ENCODE peak calls at places on chromosomes 11 and 22, in five cellular contexts. X is lung, T is psoas muscle, O is body of pancreas, B is spleen. Q is an unnamed sample.

GRCh38 chr22:47209077-47209514 is 446.6 kb downstream of the TBC1D22A start:
- DNase-seq in X (peak; percentile 24), T (peak; percentile 29), B (peak; percentile 40), O (peak; percentile 7), Q (no peak)

GRCh38 chr22:28802595-28803087 is 2.3 kb upstream of the XBP1 start:
- DNase-seq in B (no peak), T (no peak), O (no peak), X (no peak), Q (no peak)

GRCh38 chr11:74470526-74470925 is 3.2 kb upstream of the KCNE3 start:
- DNase-seq in O (no peak), T (no peak), X (no peak), B (no peak), Q (no peak)

GRCh38 chr11:75371930-75372876 is 20.7 kb upstream of the ARRB1 start:
- DNase-seq in X (no peak), O (no peak), B (peak; percentile 33), T (no peak), Q (no peak)

GRCh38 chr22:27941143-27941542 is 22.1 kb upstream of the PITPNB start:
- DNase-seq in O (no peak), B (no peak), T (no peak), X (no peak), Q (no peak)

GRCh38 chr22:45750626-45751025 is 79.0 kb downstream of the ATXN10 start:
- DNase-seq in T (no peak), X (no peak), B (no peak), O (no peak), Q (no peak)

GRCh38 chr11:64869571-64870175 is 8.7 kb downstream of the EHD1 start:
- DNase-seq in O (no peak), T (no peak), B (peak; percentile 86), X (no peak), Q (no peak)

GRCh38 chr11:73469401-73469800 is 93.2 kb downstream of the RELT start:
- DNase-seq in O (no peak), B (no peak), T (no peak), X (no peak), Q (no peak)

GRCh38 chr22:36252754-36253522 is at the start of gene APOL1:
- DNase-seq in X (peak; percentile 54), B (peak; percentile 84), O (no peak), T (no peak), Q (no peak)

GRCh38 chr11:69166186-69167115 is 10.7 kb downstream of the SMIM38 start:
- DNase-seq in B (peak; percentile 62), X (no peak), T (no peak), O (no peak), Q (peak; percentile 18)

GRCh38 chr11:72584293-72584921 is 89.8 kb downstream of the PDE2A start:
- DNase-seq in T (peak; percentile 78), O (no peak), X (peak; percentile 57), B (peak; percentile 92), Q (peak; percentile 53)

GRCh38 chr11:36426226-36426848 is 83.7 kb downstream of the TRAF6 start:
- DNase-seq in B (no peak), O (no peak), X (no peak), T (no peak), Q (no peak)

GRCh38 chr22:36010090-36010489 is 18.5 kb downstream of the RBFOX2 start:
- DNase-seq in T (no peak), O (peak; percentile 70), X (no peak), B (no peak), Q (no peak)

GRCh38 chr11:20029193-20029592 is 131.1 kb downstream of the DBX1 start:
- DNase-seq in X (no peak), O (no peak), B (no peak), T (no peak), Q (no peak)

GRCh38 chr11:95335989-95336388 is 105.0 kb upstream of the SESN3 start:
- DNase-seq in X (no peak), T (no peak), B (no peak), O (no peak), Q (no peak)
- TF ChIP-seq CTCF in X (no peak), T (no peak), B (no peak), O (no peak), Q (no peak)

GRCh38 chr22:43171019-43171491 is 15.9 kb downstream of the TTLL12 start:
- DNase-seq in B (peak; percentile 58), O (no peak), X (no peak), T (peak; percentile 43), Q (no peak)

GRCh38 chr22:43169310-43170130 is 17.4 kb downstream of the TTLL12 start:
- DNase-seq in T (no peak), O (no peak), B (no peak), X (no peak), Q (no peak)

GRCh38 chr22:43171607-43172006 is 15.3 kb downstream of the TTLL12 start:
- DNase-seq in X (no peak), O (no peak), T (peak; percentile 36), B (peak; percentile 42), Q (no peak)

GRCh38 chr22:43168416-43169309 is 17.3 kb downstream of the TSPO start:
- DNase-seq in O (no peak), X (no peak), B (no peak), T (no peak), Q (no peak)

DNA sequence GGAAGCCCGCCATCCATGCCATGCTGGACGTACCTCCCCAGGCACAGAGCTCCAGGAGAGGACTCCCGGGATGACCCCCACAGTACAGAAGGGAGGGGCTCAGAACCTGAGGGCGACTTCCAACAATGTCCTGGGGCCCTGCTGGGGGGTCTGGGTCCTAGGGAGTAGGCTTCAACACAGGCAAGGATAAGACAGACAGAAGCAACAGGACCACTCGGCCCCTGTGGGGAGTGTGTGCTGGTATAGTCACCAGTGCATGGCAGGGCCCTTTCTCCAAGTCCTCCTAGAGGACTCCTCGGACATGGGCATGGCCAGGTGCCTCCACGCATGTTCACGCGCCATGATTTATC is 16.8 kb downstream of the TTLL12 start:
- DNase-seq in T (no peak), B (no peak), O (no peak), X (no peak), Q (no peak)
- H3K27ac ChIP-seq in T (no peak overlapping the region), B (no peak overlapping the region), O (no peak overlapping the region), X (no peak overlapping the region), Q (no peak overlapping the region)

GRCh38 chr11:2940930-2941821 is 12.0 kb upstream of the PHLDA2 start:
- DNase-seq in T (no peak), O (peak; percentile 58), X (no peak), B (peak; percentile 74), Q (no peak)
- H3K27me3 ChIP-seq in T (no peaks in the 10 kb centered on the region), O (no peaks in the 10 kb centered on the region), X (no peaks in the 10 kb centered on the region), B (no peaks in the 10 kb centered on the region), Q (no peaks in the 10 kb centered on the region)

GRCh38 chr22:29820941-29821789 is 16.9 kb downstream of the ASCC2 start:
- DNase-seq in B (no peak), O (peak; percentile 60), X (peak; percentile 95), T (peak; percentile 61), Q (peak; percentile 94)
- TF ChIP-seq CTCF in B (no peak), O (no peak), X (no peak), T (no peak), Q (no peak)

GRCh38 chr11:16173798-16174197 is 182.5 kb downstream of the SOX6 start:
- DNase-seq in B (no peak), O (no peak), T (no peak), X (no peak), Q (no peak)

GRCh38 chr11:16179668-16180067 is 176.7 kb downstream of the SOX6 start:
- DNase-seq in B (no peak), O (no peak), X (no peak), T (no peak), Q (no peak)

GRCh38 chr11:16180868-16181267 is 175.5 kb downstream of the SOX6 start:
- DNase-seq in B (no peak), O (no peak), T (no peak), X (no peak), Q (no peak)

GRCh38 chr11:16178273-16178672 is 178.1 kb downstream of the SOX6 start:
- DNase-seq in O (no peak), X (no peak), B (no peak), T (no peak), Q (no peak)

GRCh38 chr11:16177688-16178087 is 178.7 kb downstream of the SOX6 start:
- DNase-seq in T (no peak), X (no peak), O (no peak), B (no peak), Q (no peak)
- H3K27ac ChIP-seq in T (no peak overlapping the region), X (no peak overlapping the region), O (no peak overlapping the region), B (no peak overlapping the region), Q (no peak overlapping the region)

DNA sequence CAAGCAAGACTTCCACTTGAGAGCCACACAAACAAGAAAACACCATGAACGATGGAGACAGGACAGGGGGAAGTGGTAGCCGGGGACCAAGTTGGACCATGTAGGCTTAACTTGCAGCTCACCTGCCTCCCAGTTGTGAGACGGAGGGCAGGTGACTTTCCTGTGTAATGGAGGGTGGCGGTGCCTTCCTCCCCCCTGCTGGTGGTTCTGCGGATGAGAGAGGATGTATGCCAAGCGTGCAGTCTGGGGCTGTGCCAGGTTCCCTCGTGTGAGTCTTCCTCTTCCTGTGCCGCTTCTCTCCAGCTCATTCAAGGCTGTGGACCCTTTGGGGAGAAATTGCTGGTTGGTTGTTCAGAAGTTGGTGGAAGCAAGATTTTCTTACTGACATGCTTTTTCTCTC is 35.1 kb downstream of the MPPED1 start:
- DNase-seq in T (no peak), B (peak; percentile 36), O (no peak), X (no peak), Q (no peak)
- H3K27me3 ChIP-seq in T (peaks cover 4% of the 10 kb centered on the region), B (no peaks in the 10 kb centered on the region), O (no peaks in the 10 kb centered on the region), X (no peaks in the 10 kb centered on the region), Q (no peaks in the 10 kb centered on the region)

GRCh38 chr11:2459796-2460531 is 15.2 kb downstream of the KCNQ1 start:
- DNase-seq in T (no peak), B (peak; percentile 72), O (peak; percentile 49), X (no peak), Q (no peak)
- TF ChIP-seq CTCF in T (no peak), B (no peak), O (no peak), X (no peak), Q (no peak)

DNA sequence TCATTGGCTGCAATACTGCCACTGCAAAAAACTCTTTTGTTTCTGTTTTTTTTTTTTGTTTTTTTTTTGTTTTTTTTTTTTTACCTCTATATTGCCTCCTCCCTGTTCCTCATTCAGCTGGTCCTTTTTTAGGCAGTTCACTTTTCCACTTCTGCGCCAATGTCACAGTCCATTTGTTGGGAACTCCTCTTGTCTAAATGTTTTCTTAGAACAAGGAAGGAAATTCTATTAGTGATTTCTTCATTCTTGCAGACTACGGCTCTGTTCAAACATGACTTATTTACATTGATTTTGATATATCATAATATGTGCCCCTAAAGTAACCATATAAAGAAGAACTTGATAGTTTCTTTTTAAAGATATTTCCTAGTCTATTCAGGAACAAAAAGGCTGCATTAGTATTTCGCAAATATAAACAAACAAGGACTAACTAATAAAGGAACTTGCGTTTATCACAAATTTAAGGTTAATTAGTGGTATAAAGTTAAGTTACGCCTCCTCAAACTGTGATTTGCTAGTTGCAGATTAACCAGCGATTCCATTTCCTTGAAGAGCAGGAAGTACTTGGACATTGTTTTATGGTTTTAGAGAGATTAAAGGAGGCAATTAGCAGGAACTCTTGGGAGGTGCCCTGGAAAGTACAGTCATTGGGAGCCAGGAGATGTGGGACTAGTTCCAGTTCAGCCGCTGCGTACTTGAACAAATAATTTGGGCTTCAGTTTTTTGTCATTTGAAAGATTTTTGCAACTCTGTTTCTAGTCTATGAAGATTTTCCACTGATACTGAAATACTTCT is 3.1 kb downstream of the FAM118B start:
- DNase-seq in T (no peak), O (no peak), B (no peak), X (no peak), Q (no peak)
- H3K27ac ChIP-seq in T (peak overlapping the region; percentile 83), O (no peak overlapping the region), B (no peak overlapping the region), X (no peak overlapping the region), Q (no peak overlapping the region)